ENCODE peak calls at places on chromosomes 5 and 9, in four cellular contexts. S is Caki2; A is EH; P is stimulated activated CD8-positive, alpha-beta memory T cell treated with anti-CD3 and anti-CD28 coated beads, Interleukin-12 subunit alpha, Interleukin-12 subunit beta, amount 100 ng/mL, for 1 hour. M is an unnamed sample.

GRCh38 chr9:76516350-76516749 is 57.4 kb downstream of the GCNT1 start:
- DNase-seq in A (peak; percentile 19), S (no peak), P (no peak), M (no peak)

GRCh38 chr5:130529111-130529510 is 624.8 kb downstream of the CHSY3 start:
- DNase-seq in A (no peak), S (no peak), P (no peak), M (no peak)

GRCh38 chr9:79639354-79639753 is 67.6 kb downstream of the TLE4 start:
- DNase-seq in A (peak; percentile 62), P (no peak), S (no peak), M (peak; percentile 19)

GRCh38 chr5:66967826-66968262 is 228.8 kb downstream of the CD180 start:
- DNase-seq in S (no peak), P (no peak), A (peak; percentile 60), M (peak; percentile 19)

GRCh38 chr9:22117511-22118388 is 108.6 kb upstream of the CDKN2B start:
- DNase-seq in S (no peak), A (peak; percentile 54), P (no peak), M (peak; percentile 79)

GRCh38 chr5:35851282-35851681 is 5.4 kb upstream of the IL7R start:
- DNase-seq in P (no peak), A (peak; percentile 47), S (no peak), M (peak; percentile 53)

GRCh38 chr5:10283927-10284635 is 23.6 kb downstream of the CMBL start:
- DNase-seq in S (peak; percentile 78), P (peak; percentile 64), A (peak; percentile 75), M (peak; percentile 68)

GRCh38 chr9:119218293-119218692 is 150.9 kb downstream of the BRINP1 start:
- DNase-seq in P (no peak), S (no peak), A (no peak), M (no peak)

GRCh38 chr9:116020801-116021200 is 132.8 kb upstream of the PAPPA start:
- DNase-seq in A (no peak), P (no peak), S (peak; percentile 71), M (peak; percentile 46)

GRCh38 chr9:72857632-72858011 is 95.2 kb downstream of the ALDH1A1 start:
- DNase-seq in A (no peak), S (no peak), P (no peak), M (no peak)

GRCh38 chr9:134371731-134372130 is 45.5 kb downstream of the RXRA start:
- DNase-seq in P (no peak), S (no peak), A (no peak), M (peak; percentile 21)

GRCh38 chr5:1011741-1012315 is 3.2 kb downstream of the NKD2 start:
- DNase-seq in A (no peak), P (no peak), S (no peak), M (no peak)

GRCh38 chr9:136265561-136266355 is 20.1 kb upstream of the QSOX2 start:
- DNase-seq in A (no peak), P (no peak), S (no peak), M (no peak)

GRCh38 chr9:103999375-104000062 is 94.6 kb upstream of the SMC2 start:
- DNase-seq in S (no peak), P (no peak), A (no peak), M (no peak)

GRCh38 chr9:93859431-93860215 is 95.5 kb downstream of the BARX1 start:
- DNase-seq in S (no peak), A (no peak), P (no peak), M (no peak)

GRCh38 chr9:108671794-108672193 is 184.0 kb downstream of the ACTL7B start:
- DNase-seq in A (peak; percentile 99), S (no peak), P (no peak), M (peak; percentile 65)

GRCh38 chr9:134575817-134576176 is 65.8 kb upstream of the COL5A1 start:
- DNase-seq in P (no peak), A (no peak), S (no peak), M (no peak)

GRCh38 chr5:61256474-61256873 is 75.6 kb upstream of the ZSWIM6 start:
- DNase-seq in S (no peak), P (no peak), A (no peak), M (peak; percentile 36)

GRCh38 chr5:77784735-77785134 is 8.6 kb upstream of the TBCA start:
- DNase-seq in S (no peak), A (no peak), P (no peak), M (no peak)

GRCh38 chr5:123155511-123155923 is 66.5 kb downstream of the PRDM6 start:
- DNase-seq in P (no peak), S (no peak), A (no peak), M (no peak)

GRCh38 chr9:7185612-7186011 is 427.8 kb downstream of the KDM4C start:
- DNase-seq in S (peak; percentile 78), P (no peak), A (peak; percentile 89), M (peak; percentile 83)

GRCh38 chr5:72784129-72784528 is 32.3 kb upstream of the TNPO1 start:
- DNase-seq in S (no peak), P (no peak), A (no peak), M (no peak)

GRCh38 chr5:38422622-38423021 is 133.8 kb downstream of the LIFR start:
- DNase-seq in A (no peak), P (no peak), S (no peak), M (no peak)